ENCODE peak calls at places on chromosomes 1 and 21, in seven cellular contexts. C is trophoblast cell, G is H1, S is IMR-90, J is neuronal stem cell, I is H9, Q is mesendoderm. P is an unnamed sample.

GRCh38 chr1:78520216-78520615 is 29.4 kb downstream of the PTGFR start:
- DNase-seq in G (no peak), S (no peak), J (no peak), Q (no peak), I (no peak), C (no peak), P (no peak)

GRCh38 chr1:84877592-84877991 is 15.4 kb downstream of the LPAR3 start:
- DNase-seq in C (no peak), I (no peak), S (peak; percentile 83), J (no peak), Q (no peak), G (no peak), P (peak; percentile 55)

GRCh38 chr1:30969903-30970302 is 61.3 kb upstream of the SDC3 start:
- DNase-seq in J (no peak), Q (no peak), I (no peak), G (no peak), S (no peak), C (no peak), P (no peak)

GRCh38 chr1:81606656-81607055 is 194.1 kb upstream of the ADGRL2 start:
- DNase-seq in Q (no peak), I (no peak), G (no peak), J (no peak), C (no peak), S (no peak), P (peak; percentile 61)

GRCh38 chr1:153353226-153353947 is 4.3 kb upstream of the S100A9 start:
- DNase-seq in G (peak; percentile 60), J (no peak), C (no peak), S (no peak), Q (peak; percentile 61), I (peak; percentile 70), P (peak; percentile 11)

GRCh38 chr1:223556414-223557124 is 108.9 kb downstream of the CAPN8 start:
- DNase-seq in S (peak; percentile 1), J (peak; percentile 51), C (peak; percentile 21), I (peak; percentile 76), G (peak; percentile 93), Q (peak; percentile 57), P (no peak)

GRCh38 chr1:73673980-73674379 is 524.0 kb downstream of the LRRIQ3 start:
- DNase-seq in C (no peak), Q (no peak), G (no peak), J (no peak), I (no peak), S (no peak), P (no peak)

GRCh38 chr1:185193756-185194155 is 36.8 kb downstream of the SWT1 start:
- DNase-seq in S (no peak), G (no peak), I (no peak), Q (no peak), C (no peak), J (no peak), P (no peak)

GRCh38 chr21:42591170-42591869 is 62.1 kb upstream of the PDE9A start:
- DNase-seq in C (no peak), I (no peak), J (no peak), Q (no peak), S (no peak), G (no peak), P (no peak)

GRCh38 chr21:37478821-37479220 is 112.2 kb downstream of the DYRK1A start:
- DNase-seq in J (no peak), Q (no peak), I (no peak), C (no peak), S (no peak), G (no peak), P (no peak)

GRCh38 chr1:55056632-55056992 is 17.3 kb downstream of the PCSK9 start:
- DNase-seq in S (no peak), Q (no peak), G (no peak), I (peak; percentile 20), J (no peak), C (no peak), P (no peak)

GRCh38 chr1:24062221-24062620 is 49.7 kb downstream of the MYOM3 start:
- DNase-seq in Q (no peak), S (no peak), G (no peak), J (no peak), I (no peak), C (no peak), P (no peak)

GRCh38 chr1:35369922-35370671 is 101.6 kb downstream of the ZMYM4 start:
- DNase-seq in C (no peak), S (peak; percentile 90), I (no peak), G (no peak), Q (peak; percentile 37), J (no peak), P (peak; percentile 82)

GRCh38 chr1:109823543-109824348 is 60.0 kb upstream of the EPS8L3 start:
- DNase-seq in S (no peak), J (no peak), C (no peak), G (no peak), Q (peak; percentile 37), I (no peak), P (peak; percentile 61)

GRCh38 chr1:223500560-223501425 is 107.6 kb downstream of the CCDC185 start:
- DNase-seq in S (peak; percentile 95), G (no peak), I (no peak), C (no peak), Q (peak; percentile 63), J (no peak), P (no peak)

GRCh38 chr1:65263286-65263685 is 46.1 kb upstream of the DNAJC6 start:
- DNase-seq in Q (no peak), J (no peak), I (no peak), C (no peak), S (no peak), G (no peak), P (no peak)

GRCh38 chr1:67555487-67556296 is 125.5 kb upstream of the SERBP1 start:
- DNase-seq in Q (peak; percentile 67), C (peak; percentile 85), S (no peak), G (no peak), I (peak; percentile 41), J (no peak), P (no peak)

GRCh38 chr1:24288479-24288878 is 30.7 kb upstream of the GRHL3 start:
- DNase-seq in G (no peak), C (no peak), I (no peak), J (no peak), S (no peak), Q (no peak), P (no peak)

GRCh38 chr1:119987112-119987511 is 82.3 kb downstream of the NOTCH2 start:
- DNase-seq in Q (peak; percentile 6), C (peak; percentile 71), S (peak; percentile 97), G (no peak), I (no peak), J (no peak), P (peak; percentile 90)

GRCh38 chr1:200546577-200546976 is 74.0 kb downstream of the KIF14 start:
- DNase-seq in Q (no peak), I (no peak), J (no peak), C (no peak), S (no peak), G (peak; percentile 32), P (no peak)
- H2BK120ac ChIP-seq in Q (no peak overlapping the region), I (no peak overlapping the region), J (no peak overlapping the region), C (no peak overlapping the region), S (no peak overlapping the region), G (no peak overlapping the region), P (no peak overlapping the region)

GRCh38 chr1:156537027-156537426 is 35.3 kb downstream of the IQGAP3 start:
- DNase-seq in C (no peak), S (no peak), J (no peak), G (no peak), Q (no peak), I (no peak), P (no peak)
- H2BK120ac ChIP-seq in C (no peak overlapping the region), S (no peak overlapping the region), J (no peak overlapping the region), G (no peak overlapping the region), Q (no peak overlapping the region), I (no peak overlapping the region), P (no peak overlapping the region)

GRCh38 chr1:227926216-227926791 is 21.4 kb downstream of the WNT9A start:
- DNase-seq in G (no peak), S (no peak), Q (no peak), I (no peak), J (no peak), C (no peak), P (no peak)

GRCh38 chr1:227926896-227927885 is 20.5 kb downstream of the WNT9A start:
- DNase-seq in Q (no peak), J (no peak), C (no peak), I (no peak), S (no peak), G (no peak), P (no peak)

GRCh38 chr1:227924168-227924837 is 23.4 kb downstream of the WNT9A start:
- DNase-seq in S (no peak), G (no peak), J (no peak), I (no peak), Q (no peak), C (no peak), P (no peak)

GRCh38 chr1:227924838-227925574 is 22.7 kb downstream of the WNT9A start:
- DNase-seq in C (no peak), S (no peak), J (no peak), Q (no peak), G (no peak), I (no peak), P (no peak)

DNA sequence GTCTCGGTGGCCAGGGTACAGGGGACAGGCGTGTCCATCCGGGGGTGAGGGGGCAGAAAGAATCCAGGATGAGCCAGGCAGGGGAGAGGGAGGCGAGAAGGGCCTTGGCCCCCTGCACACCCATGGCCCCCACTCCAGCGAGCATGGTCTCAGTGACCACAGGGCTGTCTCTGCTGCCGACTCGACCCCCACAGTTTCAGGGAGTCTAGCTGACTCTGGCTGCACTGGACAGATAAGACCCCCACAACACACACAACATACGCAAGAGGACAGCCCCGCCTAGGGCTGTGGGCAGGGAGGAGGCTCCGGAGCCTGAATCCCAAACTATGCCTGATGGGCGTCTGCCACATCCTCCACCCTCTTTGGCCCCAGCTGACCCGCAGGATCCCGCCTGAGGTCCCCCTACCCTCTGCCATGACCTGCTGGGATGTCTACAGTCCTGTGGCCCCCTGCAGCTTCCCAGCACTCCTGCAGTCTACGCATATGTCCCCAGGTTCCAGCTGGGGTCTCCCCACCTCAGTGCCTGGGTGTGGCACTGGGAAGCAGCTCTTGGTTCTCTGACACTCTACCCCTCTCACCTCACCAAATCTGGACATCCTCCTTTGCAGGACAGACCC is 22.0 kb downstream of the WNT9A start:
- DNase-seq in J (no peak), S (no peak), G (no peak), C (no peak), Q (no peak), I (no peak), P (no peak)
- H2BK120ac ChIP-seq in J (no peak overlapping the region), S (no peak overlapping the region), G (no peak overlapping the region), C (no peak overlapping the region), Q (no peak overlapping the region), I (no peak overlapping the region), P (no peak overlapping the region)

GRCh38 chr21:39124852-39125251 is 58.4 kb downstream of the PSMG1 start:
- DNase-seq in S (no peak), J (no peak), Q (no peak), C (no peak), I (no peak), G (no peak), P (no peak)
- H2BK120ac ChIP-seq in S (peak overlapping the region; percentile 65), J (no peak overlapping the region), Q (no peak overlapping the region), C (no peak overlapping the region), I (no peak overlapping the region), G (no peak overlapping the region), P (no peak overlapping the region)

P was measured in mesenchymal stem cell.